ENCODE peak calls at places on chromosomes 7 and 10, in nine cellular contexts. One of them, this sample, is unnamed.

GRCh38 chr10:70849582-70850016 is 33.9 kb downstream of the SGPL1 start:
- DNase-seq in stimulated activated naive B cell treated with anti-CD40 and anti-IgM and Interleukin-4, amounts not matched to agents 10 μg/mL and 1 μg/mL and 100 μg/mL, for 72 hours: no peak
- DNase-seq in bronchial epithelial cell: peak; percentile 8
- DNase-seq in amniotic stem cell: peak; percentile 75
- DNase-seq in left colon: no peak
- DNase-seq in astrocyte of the hippocampus: peak; percentile 88
- DNase-seq in hypothalamus: no peak
- DNase-seq in stimulated activated CD8-positive, alpha-beta memory T cell treated with anti-CD3 and anti-CD28 coated beads, Interleukin-7, amount 100 ng/mL, for 4 hours: no peak
- DNase-seq in GM03348: peak; percentile 58
- DNase-seq in this sample: no peak

GRCh38 chr7:54542920-54543539 is 855 bp downstream of the VSTM2A start:
- DNase-seq in GM03348: peak; percentile 35
- DNase-seq in amniotic stem cell: no peak
- DNase-seq in hypothalamus: no peak
- DNase-seq in stimulated activated CD8-positive, alpha-beta memory T cell treated with anti-CD3 and anti-CD28 coated beads, Interleukin-7, amount 100 ng/mL, for 4 hours: no peak
- DNase-seq in astrocyte of the hippocampus: peak; percentile 74
- DNase-seq in stimulated activated naive B cell treated with anti-CD40 and anti-IgM and Interleukin-4, amounts not matched to agents 10 μg/mL and 1 μg/mL and 100 μg/mL, for 72 hours: no peak
- DNase-seq in left colon: no peak
- DNase-seq in bronchial epithelial cell: peak; percentile 33
- DNase-seq in this sample: no peak

GRCh38 chr10:102632394-102633062 is 11.8 kb upstream of the TRIM8 start:
- DNase-seq in left colon: peak; percentile 24
- DNase-seq in amniotic stem cell: no peak
- DNase-seq in bronchial epithelial cell: no peak
- DNase-seq in stimulated activated naive B cell treated with anti-CD40 and anti-IgM and Interleukin-4, amounts not matched to agents 10 μg/mL and 1 μg/mL and 100 μg/mL, for 72 hours: no peak
- DNase-seq in GM03348: no peak
- DNase-seq in stimulated activated CD8-positive, alpha-beta memory T cell treated with anti-CD3 and anti-CD28 coated beads, Interleukin-7, amount 100 ng/mL, for 4 hours: no peak
- DNase-seq in astrocyte of the hippocampus: peak; percentile 36
- DNase-seq in hypothalamus: no peak
- DNase-seq in this sample: no peak

GRCh38 chr10:97134202-97134601 is 51.6 kb downstream of the SLIT1 start:
- DNase-seq in GM03348: no peak
- DNase-seq in stimulated activated CD8-positive, alpha-beta memory T cell treated with anti-CD3 and anti-CD28 coated beads, Interleukin-7, amount 100 ng/mL, for 4 hours: no peak
- DNase-seq in left colon: no peak
- DNase-seq in amniotic stem cell: no peak
- DNase-seq in astrocyte of the hippocampus: no peak
- DNase-seq in hypothalamus: no peak
- DNase-seq in bronchial epithelial cell: no peak
- DNase-seq in stimulated activated naive B cell treated with anti-CD40 and anti-IgM and Interleukin-4, amounts not matched to agents 10 μg/mL and 1 μg/mL and 100 μg/mL, for 72 hours: no peak
- DNase-seq in this sample: no peak

GRCh38 chr10:120538091-120538490 is 81.1 kb downstream of the PLPP4 start:
- DNase-seq in GM03348: no peak
- DNase-seq in hypothalamus: no peak
- DNase-seq in amniotic stem cell: no peak
- DNase-seq in stimulated activated naive B cell treated with anti-CD40 and anti-IgM and Interleukin-4, amounts not matched to agents 10 μg/mL and 1 μg/mL and 100 μg/mL, for 72 hours: no peak
- DNase-seq in astrocyte of the hippocampus: peak; percentile 23
- DNase-seq in left colon: no peak
- DNase-seq in stimulated activated CD8-positive, alpha-beta memory T cell treated with anti-CD3 and anti-CD28 coated beads, Interleukin-7, amount 100 ng/mL, for 4 hours: no peak
- DNase-seq in bronchial epithelial cell: no peak
- DNase-seq in this sample: no peak

GRCh38 chr10:106711313-106711906 is 453.1 kb downstream of the SORCS1 start:
- DNase-seq in stimulated activated CD8-positive, alpha-beta memory T cell treated with anti-CD3 and anti-CD28 coated beads, Interleukin-7, amount 100 ng/mL, for 4 hours: peak; percentile 4
- DNase-seq in GM03348: peak; percentile 22
- DNase-seq in bronchial epithelial cell: peak; percentile 21
- DNase-seq in amniotic stem cell: no peak
- DNase-seq in stimulated activated naive B cell treated with anti-CD40 and anti-IgM and Interleukin-4, amounts not matched to agents 10 μg/mL and 1 μg/mL and 100 μg/mL, for 72 hours: peak; percentile 20
- DNase-seq in left colon: peak; percentile 29
- DNase-seq in hypothalamus: no peak
- DNase-seq in astrocyte of the hippocampus: peak; percentile 16
- DNase-seq in this sample: peak; percentile 34

GRCh38 chr7:24721378-24722030 is 35.8 kb downstream of the GSDME start:
- DNase-seq in hypothalamus: no peak
- DNase-seq in left colon: no peak
- DNase-seq in GM03348: no peak
- DNase-seq in astrocyte of the hippocampus: no peak
- DNase-seq in stimulated activated naive B cell treated with anti-CD40 and anti-IgM and Interleukin-4, amounts not matched to agents 10 μg/mL and 1 μg/mL and 100 μg/mL, for 72 hours: no peak
- DNase-seq in stimulated activated CD8-positive, alpha-beta memory T cell treated with anti-CD3 and anti-CD28 coated beads, Interleukin-7, amount 100 ng/mL, for 4 hours: no peak
- DNase-seq in bronchial epithelial cell: peak; percentile 69
- DNase-seq in amniotic stem cell: no peak
- DNase-seq in this sample: no peak

GRCh38 chr7:133828906-133829305 is 298.2 kb upstream of the LRGUK start:
- DNase-seq in astrocyte of the hippocampus: no peak
- DNase-seq in amniotic stem cell: no peak
- DNase-seq in GM03348: no peak
- DNase-seq in stimulated activated naive B cell treated with anti-CD40 and anti-IgM and Interleukin-4, amounts not matched to agents 10 μg/mL and 1 μg/mL and 100 μg/mL, for 72 hours: no peak
- DNase-seq in left colon: no peak
- DNase-seq in bronchial epithelial cell: peak; percentile 23
- DNase-seq in hypothalamus: no peak
- DNase-seq in stimulated activated CD8-positive, alpha-beta memory T cell treated with anti-CD3 and anti-CD28 coated beads, Interleukin-7, amount 100 ng/mL, for 4 hours: no peak
- DNase-seq in this sample: no peak

GRCh38 chr10:79007037-79007842 is 61.5 kb upstream of the ZMIZ1 start:
- DNase-seq in left colon: no peak
- DNase-seq in stimulated activated CD8-positive, alpha-beta memory T cell treated with anti-CD3 and anti-CD28 coated beads, Interleukin-7, amount 100 ng/mL, for 4 hours: no peak
- DNase-seq in hypothalamus: no peak
- DNase-seq in bronchial epithelial cell: no peak
- DNase-seq in GM03348: no peak
- DNase-seq in astrocyte of the hippocampus: no peak
- DNase-seq in amniotic stem cell: no peak
- DNase-seq in stimulated activated naive B cell treated with anti-CD40 and anti-IgM and Interleukin-4, amounts not matched to agents 10 μg/mL and 1 μg/mL and 100 μg/mL, for 72 hours: no peak
- DNase-seq in this sample: no peak

GRCh38 chr7:99368750-99369389 is 5.7 kb upstream of the ARPC1B start:
- DNase-seq in hypothalamus: no peak
- DNase-seq in stimulated activated CD8-positive, alpha-beta memory T cell treated with anti-CD3 and anti-CD28 coated beads, Interleukin-7, amount 100 ng/mL, for 4 hours: no peak
- DNase-seq in bronchial epithelial cell: peak; percentile 62
- DNase-seq in astrocyte of the hippocampus: peak; percentile 56
- DNase-seq in GM03348: no peak
- DNase-seq in stimulated activated naive B cell treated with anti-CD40 and anti-IgM and Interleukin-4, amounts not matched to agents 10 μg/mL and 1 μg/mL and 100 μg/mL, for 72 hours: no peak
- DNase-seq in amniotic stem cell: no peak
- DNase-seq in left colon: no peak
- DNase-seq in this sample: no peak

GRCh38 chr7:31373337-31374289 is 33.1 kb upstream of the NEUROD6 start:
- DNase-seq in astrocyte of the hippocampus: peak; percentile 83
- DNase-seq in bronchial epithelial cell: peak; percentile 62
- DNase-seq in hypothalamus: peak; percentile 2
- DNase-seq in amniotic stem cell: peak; percentile 1
- DNase-seq in GM03348: peak; percentile 72
- DNase-seq in stimulated activated naive B cell treated with anti-CD40 and anti-IgM and Interleukin-4, amounts not matched to agents 10 μg/mL and 1 μg/mL and 100 μg/mL, for 72 hours: no peak
- DNase-seq in left colon: no peak
- DNase-seq in stimulated activated CD8-positive, alpha-beta memory T cell treated with anti-CD3 and anti-CD28 coated beads, Interleukin-7, amount 100 ng/mL, for 4 hours: no peak
- DNase-seq in this sample: peak; percentile 51

GRCh38 chr10:21732067-21732772 is 198.2 kb downstream of the MLLT10 start:
- DNase-seq in stimulated activated CD8-positive, alpha-beta memory T cell treated with anti-CD3 and anti-CD28 coated beads, Interleukin-7, amount 100 ng/mL, for 4 hours: no peak
- DNase-seq in GM03348: peak; percentile 83
- DNase-seq in stimulated activated naive B cell treated with anti-CD40 and anti-IgM and Interleukin-4, amounts not matched to agents 10 μg/mL and 1 μg/mL and 100 μg/mL, for 72 hours: peak; percentile 25
- DNase-seq in amniotic stem cell: peak; percentile 55
- DNase-seq in bronchial epithelial cell: peak; percentile 55
- DNase-seq in astrocyte of the hippocampus: peak; percentile 91
- DNase-seq in left colon: no peak
- DNase-seq in hypothalamus: peak; percentile 46
- DNase-seq in this sample: peak; percentile 69

GRCh38 chr7:30869794-30870491 is 41.7 kb upstream of the AQP1 start:
- DNase-seq in stimulated activated CD8-positive, alpha-beta memory T cell treated with anti-CD3 and anti-CD28 coated beads, Interleukin-7, amount 100 ng/mL, for 4 hours: no peak
- DNase-seq in stimulated activated naive B cell treated with anti-CD40 and anti-IgM and Interleukin-4, amounts not matched to agents 10 μg/mL and 1 μg/mL and 100 μg/mL, for 72 hours: no peak
- DNase-seq in amniotic stem cell: peak; percentile 12
- DNase-seq in bronchial epithelial cell: no peak
- DNase-seq in hypothalamus: no peak
- DNase-seq in left colon: no peak
- DNase-seq in astrocyte of the hippocampus: peak; percentile 79
- DNase-seq in GM03348: peak; percentile 60
- DNase-seq in this sample: no peak

GRCh38 chr10:111247781-111248389 is 171.1 kb downstream of the ADRA2A start:
- DNase-seq in astrocyte of the hippocampus: peak; percentile 11
- DNase-seq in GM03348: no peak
- DNase-seq in left colon: no peak
- DNase-seq in hypothalamus: no peak
- DNase-seq in amniotic stem cell: no peak
- DNase-seq in stimulated activated CD8-positive, alpha-beta memory T cell treated with anti-CD3 and anti-CD28 coated beads, Interleukin-7, amount 100 ng/mL, for 4 hours: no peak
- DNase-seq in stimulated activated naive B cell treated with anti-CD40 and anti-IgM and Interleukin-4, amounts not matched to agents 10 μg/mL and 1 μg/mL and 100 μg/mL, for 72 hours: no peak
- DNase-seq in bronchial epithelial cell: no peak
- DNase-seq in this sample: no peak

GRCh38 chr10:62025901-62026879 is 124.7 kb downstream of the ARID5B start:
- DNase-seq in left colon: no peak
- DNase-seq in stimulated activated CD8-positive, alpha-beta memory T cell treated with anti-CD3 and anti-CD28 coated beads, Interleukin-7, amount 100 ng/mL, for 4 hours: no peak
- DNase-seq in astrocyte of the hippocampus: peak; percentile 68
- DNase-seq in stimulated activated naive B cell treated with anti-CD40 and anti-IgM and Interleukin-4, amounts not matched to agents 10 μg/mL and 1 μg/mL and 100 μg/mL, for 72 hours: no peak
- DNase-seq in GM03348: peak; percentile 53
- DNase-seq in bronchial epithelial cell: peak; percentile 96
- DNase-seq in amniotic stem cell: no peak
- DNase-seq in hypothalamus: no peak
- DNase-seq in this sample: no peak

GRCh38 chr10:71006497-71006896 is 118.1 kb upstream of the PCBD1 start:
- DNase-seq in left colon: no peak
- DNase-seq in stimulated activated CD8-positive, alpha-beta memory T cell treated with anti-CD3 and anti-CD28 coated beads, Interleukin-7, amount 100 ng/mL, for 4 hours: no peak
- DNase-seq in astrocyte of the hippocampus: no peak
- DNase-seq in hypothalamus: no peak
- DNase-seq in stimulated activated naive B cell treated with anti-CD40 and anti-IgM and Interleukin-4, amounts not matched to agents 10 μg/mL and 1 μg/mL and 100 μg/mL, for 72 hours: no peak
- DNase-seq in GM03348: no peak
- DNase-seq in amniotic stem cell: no peak
- DNase-seq in bronchial epithelial cell: no peak
- DNase-seq in this sample: no peak

GRCh38 chr10:84542552-84542951 is 214.2 kb downstream of the CCSER2 start:
- DNase-seq in hypothalamus: no peak
- DNase-seq in astrocyte of the hippocampus: no peak
- DNase-seq in stimulated activated CD8-positive, alpha-beta memory T cell treated with anti-CD3 and anti-CD28 coated beads, Interleukin-7, amount 100 ng/mL, for 4 hours: no peak
- DNase-seq in left colon: no peak
- DNase-seq in GM03348: no peak
- DNase-seq in stimulated activated naive B cell treated with anti-CD40 and anti-IgM and Interleukin-4, amounts not matched to agents 10 μg/mL and 1 μg/mL and 100 μg/mL, for 72 hours: no peak
- DNase-seq in bronchial epithelial cell: no peak
- DNase-seq in amniotic stem cell: no peak
- DNase-seq in this sample: no peak

GRCh38 chr7:41029072-41029492 is 673.8 kb downstream of the INHBA start:
- DNase-seq in astrocyte of the hippocampus: peak; percentile 89
- DNase-seq in bronchial epithelial cell: peak; percentile 100
- DNase-seq in GM03348: peak; percentile 61
- DNase-seq in stimulated activated CD8-positive, alpha-beta memory T cell treated with anti-CD3 and anti-CD28 coated beads, Interleukin-7, amount 100 ng/mL, for 4 hours: no peak
- DNase-seq in stimulated activated naive B cell treated with anti-CD40 and anti-IgM and Interleukin-4, amounts not matched to agents 10 μg/mL and 1 μg/mL and 100 μg/mL, for 72 hours: no peak
- DNase-seq in hypothalamus: no peak
- DNase-seq in amniotic stem cell: peak; percentile 67
- DNase-seq in left colon: no peak
- DNase-seq in this sample: no peak

GRCh38 chr7:95330194-95331003 is 6.1 kb upstream of the PON1 start:
- DNase-seq in hypothalamus: no peak
- DNase-seq in stimulated activated naive B cell treated with anti-CD40 and anti-IgM and Interleukin-4, amounts not matched to agents 10 μg/mL and 1 μg/mL and 100 μg/mL, for 72 hours: no peak
- DNase-seq in bronchial epithelial cell: peak; percentile 3
- DNase-seq in astrocyte of the hippocampus: peak; percentile 34
- DNase-seq in stimulated activated CD8-positive, alpha-beta memory T cell treated with anti-CD3 and anti-CD28 coated beads, Interleukin-7, amount 100 ng/mL, for 4 hours: no peak
- DNase-seq in amniotic stem cell: no peak
- DNase-seq in GM03348: peak; percentile 47
- DNase-seq in left colon: no peak
- DNase-seq in this sample: no peak

GRCh38 chr10:1662361-1663025 is 74.8 kb downstream of the ADARB2 start:
- DNase-seq in hypothalamus: no peak
- DNase-seq in bronchial epithelial cell: no peak
- DNase-seq in stimulated activated naive B cell treated with anti-CD40 and anti-IgM and Interleukin-4, amounts not matched to agents 10 μg/mL and 1 μg/mL and 100 μg/mL, for 72 hours: peak; percentile 20
- DNase-seq in stimulated activated CD8-positive, alpha-beta memory T cell treated with anti-CD3 and anti-CD28 coated beads, Interleukin-7, amount 100 ng/mL, for 4 hours: no peak
- DNase-seq in left colon: peak; percentile 21
- DNase-seq in amniotic stem cell: no peak
- DNase-seq in astrocyte of the hippocampus: no peak
- DNase-seq in GM03348: no peak
- DNase-seq in this sample: no peak

GRCh38 chr7:137313196-137313595 is 30.3 kb downstream of the PTN start:
- DNase-seq in left colon: no peak
- DNase-seq in stimulated activated naive B cell treated with anti-CD40 and anti-IgM and Interleukin-4, amounts not matched to agents 10 μg/mL and 1 μg/mL and 100 μg/mL, for 72 hours: no peak
- DNase-seq in stimulated activated CD8-positive, alpha-beta memory T cell treated with anti-CD3 and anti-CD28 coated beads, Interleukin-7, amount 100 ng/mL, for 4 hours: no peak
- DNase-seq in GM03348: no peak
- DNase-seq in amniotic stem cell: no peak
- DNase-seq in astrocyte of the hippocampus: peak; percentile 83
- DNase-seq in bronchial epithelial cell: no peak
- DNase-seq in hypothalamus: no peak
- DNase-seq in this sample: no peak